ENCODE peak calls at places on chromosome 21, in ten cellular contexts. One of them, this sample, is unnamed. For H3K36me3, the result is how much of the 10 kb centered on the place peaks cover.

GRCh38 chr21:26795866-26796329 is 49.3 kb downstream of the ADAMTS1 start:
- DNase-seq in WERI-Rb-1: no peak
- DNase-seq in Peyer's patch: no peak
- DNase-seq in cardiac muscle cell: no peak
- DNase-seq in endothelial cell of umbilical vein: peak
- DNase-seq in tibial artery: peak
- DNase-seq in MM.1S: no peak
- DNase-seq in IMR-90: peak
- DNase-seq in SK-N-SH: peak
- DNase-seq in HCT116: no peak
- DNase-seq in this sample: no peak

GRCh38 chr21:27450216-27450615 is 483.3 kb upstream of the ADAMTS5 start:
- DNase-seq in WERI-Rb-1: no peak
- DNase-seq in Peyer's patch: no peak
- DNase-seq in cardiac muscle cell: no peak
- DNase-seq in endothelial cell of umbilical vein: peak
- DNase-seq in tibial artery: no peak
- DNase-seq in MM.1S: peak
- DNase-seq in IMR-90: no peak
- DNase-seq in SK-N-SH: no peak
- DNase-seq in HCT116: no peak
- DNase-seq in this sample: no peak

GRCh38 chr21:18253809-18254208 is 9.2 kb downstream of the CHODL start:
- DNase-seq in WERI-Rb-1: no peak
- DNase-seq in Peyer's patch: no peak
- DNase-seq in cardiac muscle cell: no peak
- DNase-seq in endothelial cell of umbilical vein: no peak
- DNase-seq in tibial artery: no peak
- DNase-seq in MM.1S: no peak
- DNase-seq in IMR-90: no peak
- DNase-seq in SK-N-SH: no peak
- DNase-seq in HCT116: no peak
- DNase-seq in this sample: no peak

GRCh38 chr21:25501996-25502665 is 105.2 kb downstream of the MRPL39 start:
- DNase-seq in WERI-Rb-1: no peak
- DNase-seq in Peyer's patch: no peak
- DNase-seq in cardiac muscle cell: no peak
- DNase-seq in endothelial cell of umbilical vein: no peak
- DNase-seq in tibial artery: no peak
- DNase-seq in MM.1S: no peak
- DNase-seq in IMR-90: no peak
- DNase-seq in SK-N-SH: no peak
- DNase-seq in HCT116: no peak
- DNase-seq in this sample: no peak

GRCh38 chr21:40215941-40216340 is 348.7 kb downstream of the PCP4 start:
- DNase-seq in WERI-Rb-1: no peak
- DNase-seq in Peyer's patch: no peak
- DNase-seq in cardiac muscle cell: no peak
- DNase-seq in endothelial cell of umbilical vein: no peak
- DNase-seq in tibial artery: no peak
- DNase-seq in MM.1S: no peak
- DNase-seq in IMR-90: no peak
- DNase-seq in SK-N-SH: no peak
- DNase-seq in HCT116: no peak
- DNase-seq in this sample: no peak

GRCh38 chr21:17406202-17406601 is 106.6 kb upstream of the CXADR start:
- DNase-seq in WERI-Rb-1: no peak
- DNase-seq in Peyer's patch: no peak
- DNase-seq in cardiac muscle cell: no peak
- DNase-seq in endothelial cell of umbilical vein: no peak
- DNase-seq in tibial artery: no peak
- DNase-seq in MM.1S: no peak
- DNase-seq in IMR-90: no peak
- DNase-seq in SK-N-SH: no peak
- DNase-seq in HCT116: no peak
- DNase-seq in this sample: no peak

GRCh38 chr21:26067836-26068401 is 102.7 kb downstream of the APP start:
- DNase-seq in WERI-Rb-1: no peak
- DNase-seq in Peyer's patch: no peak
- DNase-seq in cardiac muscle cell: peak
- DNase-seq in endothelial cell of umbilical vein: peak
- DNase-seq in tibial artery: no peak
- DNase-seq in MM.1S: no peak
- DNase-seq in IMR-90: no peak
- DNase-seq in SK-N-SH: no peak
- DNase-seq in HCT116: no peak
- DNase-seq in this sample: no peak

GRCh38 chr21:14120091-14120734 is 90.5 kb downstream of the LIPI start:
- DNase-seq in WERI-Rb-1: peak
- DNase-seq in Peyer's patch: no peak
- DNase-seq in cardiac muscle cell: peak
- DNase-seq in endothelial cell of umbilical vein: no peak
- DNase-seq in tibial artery: no peak
- DNase-seq in MM.1S: peak
- DNase-seq in IMR-90: peak
- DNase-seq in SK-N-SH: peak
- DNase-seq in HCT116: no peak
- DNase-seq in this sample: no peak

GRCh38 chr21:17467829-17468228 is 45.0 kb upstream of the CXADR start:
- DNase-seq in WERI-Rb-1: no peak
- DNase-seq in Peyer's patch: no peak
- DNase-seq in cardiac muscle cell: no peak
- DNase-seq in endothelial cell of umbilical vein: no peak
- DNase-seq in tibial artery: no peak
- DNase-seq in MM.1S: no peak
- DNase-seq in IMR-90: peak
- DNase-seq in SK-N-SH: no peak
- DNase-seq in HCT116: no peak
- DNase-seq in this sample: no peak

GRCh38 chr21:15722591-15723324 is 7.0 kb upstream of the USP25 start:
- DNase-seq in WERI-Rb-1: no peak
- DNase-seq in Peyer's patch: no peak
- DNase-seq in cardiac muscle cell: no peak
- DNase-seq in endothelial cell of umbilical vein: no peak
- DNase-seq in tibial artery: no peak
- DNase-seq in MM.1S: no peak
- DNase-seq in IMR-90: no peak
- DNase-seq in SK-N-SH: no peak
- DNase-seq in HCT116: no peak
- DNase-seq in this sample: no peak

GRCh38 chr21:22164912-22165311 is 1166.7 kb downstream of the NCAM2 start:
- DNase-seq in WERI-Rb-1: no peak
- DNase-seq in Peyer's patch: no peak
- DNase-seq in cardiac muscle cell: no peak
- DNase-seq in endothelial cell of umbilical vein: no peak
- DNase-seq in tibial artery: no peak
- DNase-seq in MM.1S: no peak
- DNase-seq in IMR-90: no peak
- DNase-seq in SK-N-SH: no peak
- DNase-seq in HCT116: no peak
- DNase-seq in this sample: no peak
- H3K36me3 ChIP-seq in WERI-Rb-1: under half
- H3K36me3 ChIP-seq in Peyer's patch: under half
- H3K36me3 ChIP-seq in cardiac muscle cell: under half
- H3K36me3 ChIP-seq in endothelial cell of umbilical vein: under half
- H3K36me3 ChIP-seq in tibial artery: under half
- H3K36me3 ChIP-seq in MM.1S: under half
- H3K36me3 ChIP-seq in IMR-90: under half
- H3K36me3 ChIP-seq in SK-N-SH: under half
- H3K36me3 ChIP-seq in HCT116: under half
- H3K36me3 ChIP-seq in this sample: under half

DNA sequence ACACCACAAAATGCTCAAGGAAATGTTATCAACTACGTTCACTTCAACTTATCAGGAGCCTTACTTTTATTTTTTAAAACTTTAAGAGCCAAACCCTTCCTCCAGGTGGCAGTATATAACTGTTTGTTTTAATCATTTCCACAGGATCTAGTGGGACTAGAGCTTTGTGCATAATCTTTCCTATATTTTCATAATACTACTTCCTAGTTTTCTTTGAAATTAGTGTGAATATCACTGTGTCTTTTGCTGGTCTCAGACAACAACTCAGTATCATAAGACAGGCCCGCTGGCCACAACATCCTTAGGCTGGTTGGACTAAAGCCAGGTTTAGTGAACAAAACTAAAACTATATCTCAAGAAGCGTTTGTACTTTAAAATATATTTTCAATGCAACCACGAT is 145.5 kb downstream of the TIAM1 start:
- DNase-seq in WERI-Rb-1: no peak
- DNase-seq in Peyer's patch: no peak
- DNase-seq in cardiac muscle cell: peak
- DNase-seq in endothelial cell of umbilical vein: peak
- DNase-seq in tibial artery: no peak
- DNase-seq in MM.1S: peak
- DNase-seq in IMR-90: peak
- DNase-seq in SK-N-SH: peak
- DNase-seq in HCT116: peak
- DNase-seq in this sample: no peak
- TF ChIP-seq CTCF in WERI-Rb-1: peak
- TF ChIP-seq CTCF in Peyer's patch: peak
- TF ChIP-seq CTCF in cardiac muscle cell: peak
- TF ChIP-seq CTCF in endothelial cell of umbilical vein: peak
- TF ChIP-seq CTCF in tibial artery: peak
- TF ChIP-seq CTCF in MM.1S: peak
- TF ChIP-seq CTCF in IMR-90: peak
- TF ChIP-seq CTCF in SK-N-SH: peak
- TF ChIP-seq CTCF in HCT116: peak
- TF ChIP-seq CTCF in this sample: peak

GRCh38 chr21:34820051-34820450 is 151.3 kb downstream of the CLIC6 start:
- DNase-seq in WERI-Rb-1: no peak
- DNase-seq in Peyer's patch: no peak
- DNase-seq in cardiac muscle cell: no peak
- DNase-seq in endothelial cell of umbilical vein: no peak
- DNase-seq in tibial artery: no peak
- DNase-seq in MM.1S: no peak
- DNase-seq in IMR-90: no peak
- DNase-seq in SK-N-SH: no peak
- DNase-seq in HCT116: no peak
- DNase-seq in this sample: no peak
- H3K36me3 ChIP-seq in WERI-Rb-1: under half
- H3K36me3 ChIP-seq in Peyer's patch: under half
- H3K36me3 ChIP-seq in cardiac muscle cell: under half
- H3K36me3 ChIP-seq in endothelial cell of umbilical vein: under half
- H3K36me3 ChIP-seq in tibial artery: under half
- H3K36me3 ChIP-seq in MM.1S: under half
- H3K36me3 ChIP-seq in IMR-90: half or more
- H3K36me3 ChIP-seq in SK-N-SH: under half
- H3K36me3 ChIP-seq in HCT116: under half
- H3K36me3 ChIP-seq in this sample: half or more

GRCh38 chr21:38771536-38771935 is 34.2 kb upstream of the ETS2 start:
- DNase-seq in WERI-Rb-1: no peak
- DNase-seq in Peyer's patch: no peak
- DNase-seq in cardiac muscle cell: no peak
- DNase-seq in endothelial cell of umbilical vein: no peak
- DNase-seq in tibial artery: no peak
- DNase-seq in MM.1S: no peak
- DNase-seq in IMR-90: peak
- DNase-seq in SK-N-SH: no peak
- DNase-seq in HCT116: no peak
- DNase-seq in this sample: no peak

GRCh38 chr21:38770660-38771059 is 35.1 kb upstream of the ETS2 start:
- DNase-seq in WERI-Rb-1: no peak
- DNase-seq in Peyer's patch: no peak
- DNase-seq in cardiac muscle cell: no peak
- DNase-seq in endothelial cell of umbilical vein: no peak
- DNase-seq in tibial artery: no peak
- DNase-seq in MM.1S: no peak
- DNase-seq in IMR-90: no peak
- DNase-seq in SK-N-SH: no peak
- DNase-seq in HCT116: no peak
- DNase-seq in this sample: no peak

GRCh38 chr21:38766987-38767722 is 38.6 kb upstream of the ETS2 start:
- DNase-seq in WERI-Rb-1: no peak
- DNase-seq in Peyer's patch: peak
- DNase-seq in cardiac muscle cell: no peak
- DNase-seq in endothelial cell of umbilical vein: no peak
- DNase-seq in tibial artery: no peak
- DNase-seq in MM.1S: peak
- DNase-seq in IMR-90: no peak
- DNase-seq in SK-N-SH: no peak
- DNase-seq in HCT116: no peak
- DNase-seq in this sample: no peak

GRCh38 chr21:38769253-38769780 is 36.4 kb upstream of the ETS2 start:
- DNase-seq in WERI-Rb-1: no peak
- DNase-seq in Peyer's patch: no peak
- DNase-seq in cardiac muscle cell: no peak
- DNase-seq in endothelial cell of umbilical vein: no peak
- DNase-seq in tibial artery: no peak
- DNase-seq in MM.1S: no peak
- DNase-seq in IMR-90: peak
- DNase-seq in SK-N-SH: no peak
- DNase-seq in HCT116: no peak
- DNase-seq in this sample: no peak

DNA sequence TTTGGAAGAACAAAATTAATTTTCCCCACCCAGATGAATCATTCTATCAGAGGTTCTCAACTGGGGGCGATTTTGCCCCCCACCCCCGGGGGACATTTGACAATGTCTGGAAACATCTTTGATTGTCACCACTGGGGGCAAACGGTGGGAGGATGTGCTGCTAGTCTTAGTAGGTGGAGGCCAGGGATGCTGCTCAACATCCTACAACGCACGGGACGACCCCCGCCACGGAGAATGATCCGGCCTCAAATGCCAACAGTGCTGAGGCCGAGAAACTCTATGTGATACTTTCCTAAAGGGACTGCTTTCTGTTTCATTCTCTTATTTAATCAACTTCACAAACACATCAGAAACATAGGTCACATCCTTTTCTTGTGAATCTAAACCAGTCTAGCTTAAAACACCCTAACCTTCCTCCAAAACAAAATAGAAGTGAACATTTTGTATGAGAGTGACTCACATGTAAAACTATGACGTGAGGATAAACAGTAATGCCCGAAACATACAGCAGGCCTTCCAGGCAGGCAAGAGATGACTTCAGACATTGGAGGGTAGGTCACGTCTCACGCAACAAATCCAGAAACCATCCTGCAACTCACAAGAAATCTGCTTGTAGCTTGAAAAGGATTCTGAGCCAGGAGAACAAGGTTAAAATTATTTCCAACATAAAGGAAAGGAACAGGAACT is 37.2 kb upstream of the ETS2 start:
- DNase-seq in WERI-Rb-1: no peak
- DNase-seq in Peyer's patch: peak
- DNase-seq in cardiac muscle cell: no peak
- DNase-seq in endothelial cell of umbilical vein: no peak
- DNase-seq in tibial artery: no peak
- DNase-seq in MM.1S: no peak
- DNase-seq in IMR-90: peak
- DNase-seq in SK-N-SH: no peak
- DNase-seq in HCT116: no peak
- DNase-seq in this sample: no peak
- TF ChIP-seq CTCF in WERI-Rb-1: no peak
- TF ChIP-seq CTCF in Peyer's patch: no peak
- TF ChIP-seq CTCF in cardiac muscle cell: no peak
- TF ChIP-seq CTCF in endothelial cell of umbilical vein: no peak
- TF ChIP-seq CTCF in tibial artery: no peak
- TF ChIP-seq CTCF in MM.1S: no peak
- TF ChIP-seq CTCF in IMR-90: no peak
- TF ChIP-seq CTCF in SK-N-SH: no peak
- TF ChIP-seq CTCF in HCT116: no peak
- TF ChIP-seq CTCF in this sample: no peak